ENCODE peak calls at places on chromosomes 7 and 10, in six cellular contexts. One of them, this sample, is unnamed.
A peak's percentile ranks its signal among the peaks of the same experiment; 100 is the strongest.

GRCh38 chr10:72253002-72253401 is 20.7 kb upstream of the DDIT4 start:
- DNase-seq in DND-41: no peak
- DNase-seq in BJ: no peak
- DNase-seq in foreskin fibroblast: no peak
- DNase-seq in progenitor cell of endocrine pancreas: no peak
- DNase-seq in RWPE1: no peak
- DNase-seq in this sample: no peak

GRCh38 chr7:116644628-116645027 is 27.4 kb upstream of the MET start:
- DNase-seq in DND-41: no peak
- DNase-seq in BJ: no peak
- DNase-seq in foreskin fibroblast: no peak
- DNase-seq in progenitor cell of endocrine pancreas: no peak
- DNase-seq in RWPE1: no peak
- DNase-seq in this sample: no peak

GRCh38 chr7:132446265-132446664 is 130.0 kb downstream of the PLXNA4 start:
- DNase-seq in DND-41: no peak
- DNase-seq in BJ: no peak
- DNase-seq in foreskin fibroblast: no peak
- DNase-seq in progenitor cell of endocrine pancreas: no peak
- DNase-seq in RWPE1: no peak
- DNase-seq in this sample: no peak

GRCh38 chr7:37633048-37633447 is 50.5 kb upstream of the GPR141 start:
- DNase-seq in DND-41: no peak
- DNase-seq in BJ: no peak
- DNase-seq in foreskin fibroblast: no peak
- DNase-seq in progenitor cell of endocrine pancreas: no peak
- DNase-seq in RWPE1: no peak
- DNase-seq in this sample: no peak

GRCh38 chr10:96576277-96576980 is 10.4 kb downstream of the TM9SF3 start:
- DNase-seq in DND-41: no peak
- DNase-seq in BJ: no peak
- DNase-seq in foreskin fibroblast: no peak
- DNase-seq in progenitor cell of endocrine pancreas: no peak
- DNase-seq in RWPE1: no peak
- DNase-seq in this sample: no peak

GRCh38 chr10:76297787-76298281 is 866.4 kb downstream of the LRMDA start:
- DNase-seq in DND-41: no peak
- DNase-seq in BJ: no peak
- DNase-seq in foreskin fibroblast: no peak
- DNase-seq in progenitor cell of endocrine pancreas: no peak
- DNase-seq in RWPE1: no peak
- DNase-seq in this sample: no peak

GRCh38 chr10:23581906-23582305 is 143.0 kb downstream of the OTUD1 start:
- DNase-seq in DND-41: no peak
- DNase-seq in BJ: no peak
- DNase-seq in foreskin fibroblast: no peak
- DNase-seq in progenitor cell of endocrine pancreas: no peak
- DNase-seq in RWPE1: no peak
- DNase-seq in this sample: no peak

GRCh38 chr10:62381385-62382102 is 7.4 kb downstream of the ZNF365 start:
- DNase-seq in DND-41: no peak
- DNase-seq in BJ: no peak
- DNase-seq in foreskin fibroblast: no peak
- DNase-seq in progenitor cell of endocrine pancreas: no peak
- DNase-seq in RWPE1: no peak
- DNase-seq in this sample: no peak

GRCh38 chr7:156155988-156156733 is 343.9 kb upstream of the SHH start:
- DNase-seq in DND-41: no peak
- DNase-seq in BJ: no peak
- DNase-seq in foreskin fibroblast: no peak
- DNase-seq in progenitor cell of endocrine pancreas: no peak
- DNase-seq in RWPE1: no peak
- DNase-seq in this sample: no peak

GRCh38 chr10:129277804-129278203 is 189.2 kb upstream of the MGMT start:
- DNase-seq in DND-41: no peak
- DNase-seq in BJ: no peak
- DNase-seq in foreskin fibroblast: no peak
- DNase-seq in progenitor cell of endocrine pancreas: no peak
- DNase-seq in RWPE1: no peak
- DNase-seq in this sample: no peak

GRCh38 chr10:93261961-93262610 is 188.4 kb downstream of the CYP26A1 start:
- DNase-seq in DND-41: no peak
- DNase-seq in BJ: no peak
- DNase-seq in foreskin fibroblast: peak; percentile 30
- DNase-seq in progenitor cell of endocrine pancreas: no peak
- DNase-seq in RWPE1: peak; percentile 34
- DNase-seq in this sample: no peak

GRCh38 chr7:139915301-139915863 is 86.3 kb downstream of the TBXAS1 start:
- DNase-seq in DND-41: no peak
- DNase-seq in BJ: no peak
- DNase-seq in foreskin fibroblast: no peak
- DNase-seq in progenitor cell of endocrine pancreas: no peak
- DNase-seq in RWPE1: no peak
- DNase-seq in this sample: no peak

GRCh38 chr10:120607016-120607709 is 150.1 kb downstream of the PLPP4 start:
- DNase-seq in DND-41: no peak
- DNase-seq in BJ: peak; percentile 74
- DNase-seq in foreskin fibroblast: no peak
- DNase-seq in progenitor cell of endocrine pancreas: no peak
- DNase-seq in RWPE1: peak; percentile 25
- DNase-seq in this sample: no peak

GRCh38 chr7:96331775-96332174 is 9.9 kb upstream of the SLC25A13 start:
- DNase-seq in DND-41: no peak
- DNase-seq in BJ: no peak
- DNase-seq in foreskin fibroblast: no peak
- DNase-seq in progenitor cell of endocrine pancreas: no peak
- DNase-seq in RWPE1: no peak
- DNase-seq in this sample: no peak

GRCh38 chr7:141430426-141431142 is 120.6 kb upstream of the AGK start:
- DNase-seq in DND-41: no peak
- DNase-seq in BJ: no peak
- DNase-seq in foreskin fibroblast: no peak
- DNase-seq in progenitor cell of endocrine pancreas: no peak
- DNase-seq in RWPE1: no peak
- DNase-seq in this sample: no peak

GRCh38 chr10:97517778-97518561 is 19.2 kb downstream of the UBTD1 start:
- DNase-seq in DND-41: no peak
- DNase-seq in BJ: no peak
- DNase-seq in foreskin fibroblast: no peak
- DNase-seq in progenitor cell of endocrine pancreas: no peak
- DNase-seq in RWPE1: peak; percentile 87
- DNase-seq in this sample: no peak

GRCh38 chr7:93747019-93747418 is 143.5 kb downstream of the TFPI2 start:
- DNase-seq in DND-41: no peak
- DNase-seq in BJ: no peak
- DNase-seq in foreskin fibroblast: no peak
- DNase-seq in progenitor cell of endocrine pancreas: no peak
- DNase-seq in RWPE1: no peak
- DNase-seq in this sample: no peak

GRCh38 chr10:59801171-59801570 is 47.9 kb upstream of the MRLN start:
- DNase-seq in DND-41: no peak
- DNase-seq in BJ: no peak
- DNase-seq in foreskin fibroblast: no peak
- DNase-seq in progenitor cell of endocrine pancreas: no peak
- DNase-seq in RWPE1: no peak
- DNase-seq in this sample: no peak

GRCh38 chr10:74976565-74976964 is 134.9 kb upstream of the SAMD8 start:
- DNase-seq in DND-41: no peak
- DNase-seq in BJ: no peak
- DNase-seq in foreskin fibroblast: no peak
- DNase-seq in progenitor cell of endocrine pancreas: no peak
- DNase-seq in RWPE1: no peak
- DNase-seq in this sample: no peak

GRCh38 chr7:48052748-48053147 is 17.4 kb downstream of the C7orf57 start:
- DNase-seq in DND-41: no peak
- DNase-seq in BJ: no peak
- DNase-seq in foreskin fibroblast: no peak
- DNase-seq in progenitor cell of endocrine pancreas: no peak
- DNase-seq in RWPE1: peak; percentile 52
- DNase-seq in this sample: peak; percentile 58

GRCh38 chr10:69883256-69883655 is 81.5 kb downstream of the COL13A1 start:
- DNase-seq in DND-41: no peak
- DNase-seq in BJ: no peak
- DNase-seq in foreskin fibroblast: no peak
- DNase-seq in progenitor cell of endocrine pancreas: no peak
- DNase-seq in RWPE1: peak; percentile 64
- DNase-seq in this sample: no peak

GRCh38 chr10:43013065-43013464 is 63.8 kb upstream of the RET start:
- DNase-seq in DND-41: no peak
- DNase-seq in BJ: no peak
- DNase-seq in foreskin fibroblast: no peak
- DNase-seq in progenitor cell of endocrine pancreas: no peak
- DNase-seq in RWPE1: no peak
- DNase-seq in this sample: no peak

DNA sequence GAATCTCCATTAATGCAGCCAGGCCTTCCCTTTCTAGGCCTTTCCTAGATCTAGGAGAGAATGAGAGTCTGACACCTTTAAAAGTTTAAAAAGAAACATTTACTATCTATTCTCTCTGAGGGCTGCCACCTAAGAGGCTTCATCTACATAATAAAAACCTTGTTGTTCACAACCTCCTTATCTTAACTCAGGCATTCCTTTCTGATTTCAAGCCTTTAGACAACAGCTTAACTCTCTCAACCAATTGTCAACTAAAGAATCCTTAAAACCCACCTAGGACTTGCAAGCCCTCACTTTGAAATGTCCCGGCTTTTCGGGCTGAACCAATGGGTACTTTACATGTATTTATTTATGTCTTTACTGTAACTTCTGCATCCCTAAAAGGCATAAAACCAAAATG is 64.3 kb upstream of the RET start:
- DNase-seq in DND-41: no peak
- DNase-seq in BJ: no peak
- DNase-seq in foreskin fibroblast: no peak
- DNase-seq in progenitor cell of endocrine pancreas: no peak
- DNase-seq in RWPE1: no peak
- DNase-seq in this sample: no peak
- TF ChIP-seq CTCF in DND-41: no peak
- TF ChIP-seq CTCF in BJ: no peak
- TF ChIP-seq CTCF in foreskin fibroblast: no peak
- TF ChIP-seq CTCF in progenitor cell of endocrine pancreas: no peak
- TF ChIP-seq CTCF in RWPE1: no peak
- TF ChIP-seq CTCF in this sample: no peak

GRCh38 chr7:99199226-99199625 is 8.7 kb downstream of the KPNA7 start:
- DNase-seq in DND-41: no peak
- DNase-seq in BJ: no peak
- DNase-seq in foreskin fibroblast: no peak
- DNase-seq in progenitor cell of endocrine pancreas: no peak
- DNase-seq in RWPE1: no peak
- DNase-seq in this sample: no peak

GRCh38 chr7:99195867-99196266 is 12.0 kb downstream of the KPNA7 start:
- DNase-seq in DND-41: no peak
- DNase-seq in BJ: no peak
- DNase-seq in foreskin fibroblast: no peak
- DNase-seq in progenitor cell of endocrine pancreas: no peak
- DNase-seq in RWPE1: no peak
- DNase-seq in this sample: no peak

GRCh38 chr7:99194301-99194700 is 13.6 kb downstream of the KPNA7 start:
- DNase-seq in DND-41: no peak
- DNase-seq in BJ: no peak
- DNase-seq in foreskin fibroblast: no peak
- DNase-seq in progenitor cell of endocrine pancreas: no peak
- DNase-seq in RWPE1: no peak
- DNase-seq in this sample: no peak

GRCh38 chr7:99197498-99197897 is 10.4 kb downstream of the KPNA7 start:
- DNase-seq in DND-41: no peak
- DNase-seq in BJ: no peak
- DNase-seq in foreskin fibroblast: no peak
- DNase-seq in progenitor cell of endocrine pancreas: no peak
- DNase-seq in RWPE1: no peak
- DNase-seq in this sample: no peak

DNA sequence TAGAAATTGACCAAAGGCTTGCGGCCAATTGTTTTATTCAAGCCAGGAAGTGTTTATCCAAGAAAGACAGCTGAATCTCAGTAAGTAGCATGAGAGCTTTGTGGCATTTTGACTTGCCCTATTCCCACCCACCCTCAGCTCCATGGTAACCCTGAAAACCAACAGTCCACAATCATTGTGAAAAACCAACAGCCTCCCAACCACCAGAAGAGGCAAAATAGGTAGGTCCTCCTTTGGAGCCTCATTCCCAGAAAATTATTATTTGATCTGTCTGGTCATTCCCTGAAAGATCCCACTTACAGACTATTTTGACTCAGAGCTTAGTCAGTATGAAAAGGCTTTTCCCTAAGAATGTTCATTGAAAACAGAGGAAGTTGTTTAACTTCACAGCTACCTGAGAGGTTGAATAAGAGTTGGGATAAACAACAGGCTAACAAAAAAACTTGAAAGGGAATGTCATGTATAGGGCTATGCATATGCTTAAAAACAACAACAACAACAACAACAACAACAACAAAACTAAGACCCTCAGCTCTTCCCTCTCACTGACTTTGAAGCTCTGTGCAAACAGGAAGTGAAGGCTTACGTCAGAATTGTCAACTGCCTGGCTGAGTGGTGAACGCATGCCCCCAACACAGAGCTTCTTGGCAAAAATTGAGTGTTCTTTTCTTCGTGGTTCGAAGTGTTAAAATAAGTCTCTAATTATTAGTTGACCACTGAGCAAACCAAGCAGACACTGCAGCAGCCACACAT is 11.2 kb downstream of the KPNA7 start:
- DNase-seq in DND-41: no peak
- DNase-seq in BJ: no peak
- DNase-seq in foreskin fibroblast: no peak
- DNase-seq in progenitor cell of endocrine pancreas: no peak
- DNase-seq in RWPE1: peak; percentile 45
- DNase-seq in this sample: no peak
- TF ChIP-seq CTCF in DND-41: no peak
- TF ChIP-seq CTCF in BJ: no peak
- TF ChIP-seq CTCF in foreskin fibroblast: no peak
- TF ChIP-seq CTCF in progenitor cell of endocrine pancreas: no peak
- TF ChIP-seq CTCF in RWPE1: no peak
- TF ChIP-seq CTCF in this sample: no peak

DNA sequence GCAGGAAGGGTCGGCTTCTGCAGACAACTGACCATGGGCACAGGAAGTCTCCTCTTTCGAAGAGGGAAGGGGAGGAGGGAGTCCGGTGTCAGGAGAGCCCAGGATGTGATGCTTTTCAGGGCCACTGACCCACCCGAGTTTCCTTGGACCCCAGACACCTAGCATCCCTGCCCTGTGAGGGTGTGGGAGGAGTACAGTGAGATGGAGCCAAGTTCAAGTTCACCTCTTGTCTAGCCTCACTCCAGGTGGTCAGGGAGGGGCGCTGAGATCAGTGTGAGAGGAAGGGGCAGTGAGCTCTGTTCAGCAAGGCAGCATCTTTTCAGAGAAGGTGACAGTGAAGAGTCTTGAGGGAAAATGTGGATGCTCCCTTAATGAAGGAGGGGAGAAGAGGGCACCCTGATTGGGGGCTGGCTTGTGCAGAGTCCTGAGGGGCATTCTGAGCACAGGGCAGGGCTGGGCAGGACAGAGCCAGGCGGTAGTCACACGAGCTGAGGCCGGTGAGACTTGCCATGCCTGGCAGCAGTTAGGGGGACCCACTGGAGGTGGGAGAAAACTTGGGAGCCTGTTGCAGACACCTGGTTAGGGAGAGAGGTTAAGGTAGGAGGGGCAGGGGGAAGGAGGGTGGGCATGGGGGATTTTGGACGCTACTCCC is 49.7 kb downstream of the ADCY1 start:
- DNase-seq in DND-41: no peak
- DNase-seq in BJ: no peak
- DNase-seq in foreskin fibroblast: no peak
- DNase-seq in progenitor cell of endocrine pancreas: no peak
- DNase-seq in RWPE1: no peak
- DNase-seq in this sample: no peak
- TF ChIP-seq CTCF in DND-41: no peak
- TF ChIP-seq CTCF in BJ: no peak
- TF ChIP-seq CTCF in foreskin fibroblast: no peak
- TF ChIP-seq CTCF in progenitor cell of endocrine pancreas: no peak
- TF ChIP-seq CTCF in RWPE1: no peak
- TF ChIP-seq CTCF in this sample: no peak

GRCh38 chr10:15661574-15661973 is 58.1 kb downstream of the ITGA8 start:
- DNase-seq in DND-41: no peak
- DNase-seq in BJ: no peak
- DNase-seq in foreskin fibroblast: peak; percentile 13
- DNase-seq in progenitor cell of endocrine pancreas: no peak
- DNase-seq in RWPE1: no peak
- DNase-seq in this sample: no peak
- TF ChIP-seq CTCF in DND-41: no peak
- TF ChIP-seq CTCF in BJ: no peak
- TF ChIP-seq CTCF in foreskin fibroblast: no peak
- TF ChIP-seq CTCF in progenitor cell of endocrine pancreas: no peak
- TF ChIP-seq CTCF in RWPE1: no peak
- TF ChIP-seq CTCF in this sample: no peak

This sample was measured in activated CD8-positive, alpha-beta T cell treated with anti-CD3 and anti-CD28 coated beads for 36 hours.